ENCODE peak calls at places on chromosomes 16 and 17, in seven cellular contexts. One of them, this sample, is unnamed.

GRCh38 chr17:39981207-39982068 is 831 bp downstream of the PSMD3 start:
- DNase-seq in A549: no peak
- DNase-seq in ascending aorta: no peak
- DNase-seq in IMR-90: no peak
- DNase-seq in fibroblast of pulmonary artery: no peak
- DNase-seq in heart right ventricle: no peak
- DNase-seq in GM23338: no peak
- DNase-seq in this sample: no peak

GRCh38 chr17:75260679-75261335 is 599 bp downstream of the GGA3 start:
- DNase-seq in A549: no peak
- DNase-seq in ascending aorta: no peak
- DNase-seq in IMR-90: peak; percentile 24
- DNase-seq in fibroblast of pulmonary artery: no peak
- DNase-seq in heart right ventricle: no peak
- DNase-seq in GM23338: peak; percentile 56
- DNase-seq in this sample: no peak

GRCh38 chr16:83728518-83728917 is 79.3 kb upstream of the HSBP1 start:
- DNase-seq in A549: no peak
- DNase-seq in ascending aorta: no peak
- DNase-seq in IMR-90: no peak
- DNase-seq in fibroblast of pulmonary artery: no peak
- DNase-seq in heart right ventricle: no peak
- DNase-seq in GM23338: no peak
- DNase-seq in this sample: no peak

GRCh38 chr16:3542601-3543373 is 34.4 kb downstream of the NLRC3 start:
- DNase-seq in A549: no peak
- DNase-seq in ascending aorta: no peak
- DNase-seq in IMR-90: no peak
- DNase-seq in fibroblast of pulmonary artery: no peak
- DNase-seq in heart right ventricle: no peak
- DNase-seq in GM23338: no peak
- DNase-seq in this sample: no peak

GRCh38 chr16:20347666-20348364 is 4.7 kb downstream of the UMOD start:
- DNase-seq in A549: no peak
- DNase-seq in ascending aorta: no peak
- DNase-seq in IMR-90: no peak
- DNase-seq in fibroblast of pulmonary artery: no peak
- DNase-seq in heart right ventricle: no peak
- DNase-seq in GM23338: no peak
- DNase-seq in this sample: no peak

GRCh38 chr16:47858333-47859067 is 297.3 kb downstream of the ABCC12 start:
- DNase-seq in A549: no peak
- DNase-seq in ascending aorta: no peak
- DNase-seq in IMR-90: no peak
- DNase-seq in fibroblast of pulmonary artery: peak; percentile 10
- DNase-seq in heart right ventricle: no peak
- DNase-seq in GM23338: no peak
- DNase-seq in this sample: no peak

GRCh38 chr16:88014201-88014781 is 63.1 kb downstream of the BANP start:
- DNase-seq in A549: peak; percentile 37
- DNase-seq in ascending aorta: no peak
- DNase-seq in IMR-90: peak; percentile 77
- DNase-seq in fibroblast of pulmonary artery: peak; percentile 6
- DNase-seq in heart right ventricle: no peak
- DNase-seq in GM23338: no peak
- DNase-seq in this sample: no peak

GRCh38 chr17:27929990-27930389 is 36.8 kb upstream of the LYRM9 start:
- DNase-seq in A549: peak; percentile 9
- DNase-seq in ascending aorta: no peak
- DNase-seq in IMR-90: peak; percentile 62
- DNase-seq in fibroblast of pulmonary artery: peak; percentile 11
- DNase-seq in heart right ventricle: no peak
- DNase-seq in GM23338: no peak
- DNase-seq in this sample: no peak

GRCh38 chr17:29292992-29293889 is 707 bp downstream of the NUFIP2 start:
- DNase-seq in A549: peak; percentile 61
- DNase-seq in ascending aorta: peak; percentile 82
- DNase-seq in IMR-90: peak; percentile 34
- DNase-seq in fibroblast of pulmonary artery: peak; percentile 52
- DNase-seq in heart right ventricle: peak; percentile 71
- DNase-seq in GM23338: peak; percentile 84
- DNase-seq in this sample: peak; percentile 37

GRCh38 chr16:56419740-56420548 is 5.4 kb downstream of the AMFR start:
- DNase-seq in A549: no peak
- DNase-seq in ascending aorta: no peak
- DNase-seq in IMR-90: no peak
- DNase-seq in fibroblast of pulmonary artery: no peak
- DNase-seq in heart right ventricle: no peak
- DNase-seq in GM23338: peak; percentile 4
- DNase-seq in this sample: no peak

GRCh38 chr16:87145181-87146176 is 171.7 kb downstream of the C16orf95 start:
- DNase-seq in A549: peak; percentile 43
- DNase-seq in ascending aorta: no peak
- DNase-seq in IMR-90: peak; percentile 46
- DNase-seq in fibroblast of pulmonary artery: peak; percentile 54
- DNase-seq in heart right ventricle: no peak
- DNase-seq in GM23338: no peak
- DNase-seq in this sample: no peak

DNA sequence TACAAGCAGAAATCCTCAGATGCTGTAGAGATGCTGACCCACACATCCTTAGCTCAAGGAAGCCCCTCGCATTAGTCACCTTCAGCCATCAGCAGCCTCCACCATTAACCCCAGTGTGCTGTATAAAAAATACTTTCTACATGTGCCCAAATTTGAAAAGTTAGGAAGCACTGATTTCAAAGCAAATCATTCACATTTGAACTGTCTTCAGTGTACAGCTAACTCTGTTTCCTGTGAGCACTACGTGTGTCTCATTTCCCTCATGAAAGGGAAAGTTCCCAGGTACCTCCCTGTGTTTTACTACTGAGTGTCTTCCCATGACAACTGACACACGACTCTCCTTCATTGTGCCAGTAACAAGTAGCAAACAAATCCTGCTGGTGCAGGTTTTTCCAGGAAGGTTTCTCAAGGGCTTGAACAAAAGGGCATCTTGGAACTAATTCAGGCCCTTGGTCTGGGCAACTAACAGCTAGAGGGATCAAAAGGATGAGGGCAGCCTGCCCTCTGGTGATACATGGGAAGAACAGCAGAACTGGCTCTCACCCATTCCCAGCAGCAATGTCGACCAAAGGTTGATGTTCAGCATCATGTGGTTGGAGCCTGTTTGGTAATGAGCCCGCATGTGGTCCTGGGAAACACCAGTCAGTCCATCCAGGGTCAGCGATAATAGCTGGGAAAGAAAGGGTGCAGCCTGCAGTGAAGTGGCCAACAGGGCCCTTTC is 4.0 kb downstream of the SLC35B1 start:
- DNase-seq in A549: peak; percentile 78
- DNase-seq in ascending aorta: no peak
- DNase-seq in IMR-90: peak; percentile 39
- DNase-seq in fibroblast of pulmonary artery: peak; percentile 64
- DNase-seq in heart right ventricle: no peak
- DNase-seq in GM23338: peak; percentile 66
- DNase-seq in this sample: no peak
- TF ChIP-seq CTCF in A549: peak; percentile 57
- TF ChIP-seq CTCF in ascending aorta: peak; percentile 52
- TF ChIP-seq CTCF in IMR-90: peak; percentile 48
- TF ChIP-seq CTCF in fibroblast of pulmonary artery: peak; percentile 54
- TF ChIP-seq CTCF in heart right ventricle: peak; percentile 35
- TF ChIP-seq CTCF in GM23338: peak; percentile 65
- TF ChIP-seq CTCF in this sample: peak; percentile 37

GRCh38 chr17:33686171-33686570 is 393.1 kb upstream of the ASIC2 start:
- DNase-seq in A549: peak; percentile 28
- DNase-seq in ascending aorta: no peak
- DNase-seq in IMR-90: no peak
- DNase-seq in fibroblast of pulmonary artery: no peak
- DNase-seq in heart right ventricle: no peak
- DNase-seq in GM23338: peak; percentile 50
- DNase-seq in this sample: no peak
- TF ChIP-seq CTCF in A549: no peak
- TF ChIP-seq CTCF in ascending aorta: no peak
- TF ChIP-seq CTCF in IMR-90: no peak
- TF ChIP-seq CTCF in fibroblast of pulmonary artery: peak; percentile 14
- TF ChIP-seq CTCF in heart right ventricle: no peak
- TF ChIP-seq CTCF in GM23338: peak; percentile 70
- TF ChIP-seq CTCF in this sample: no peak

GRCh38 chr17:6088141-6088540 is 18.0 kb downstream of the WSCD1 start:
- DNase-seq in A549: no peak
- DNase-seq in ascending aorta: no peak
- DNase-seq in IMR-90: no peak
- DNase-seq in fibroblast of pulmonary artery: no peak
- DNase-seq in heart right ventricle: no peak
- DNase-seq in GM23338: no peak
- DNase-seq in this sample: no peak
- TF ChIP-seq CTCF in A549: no peak
- TF ChIP-seq CTCF in ascending aorta: no peak
- TF ChIP-seq CTCF in IMR-90: no peak
- TF ChIP-seq CTCF in fibroblast of pulmonary artery: no peak
- TF ChIP-seq CTCF in heart right ventricle: no peak
- TF ChIP-seq CTCF in GM23338: no peak
- TF ChIP-seq CTCF in this sample: no peak

DNA sequence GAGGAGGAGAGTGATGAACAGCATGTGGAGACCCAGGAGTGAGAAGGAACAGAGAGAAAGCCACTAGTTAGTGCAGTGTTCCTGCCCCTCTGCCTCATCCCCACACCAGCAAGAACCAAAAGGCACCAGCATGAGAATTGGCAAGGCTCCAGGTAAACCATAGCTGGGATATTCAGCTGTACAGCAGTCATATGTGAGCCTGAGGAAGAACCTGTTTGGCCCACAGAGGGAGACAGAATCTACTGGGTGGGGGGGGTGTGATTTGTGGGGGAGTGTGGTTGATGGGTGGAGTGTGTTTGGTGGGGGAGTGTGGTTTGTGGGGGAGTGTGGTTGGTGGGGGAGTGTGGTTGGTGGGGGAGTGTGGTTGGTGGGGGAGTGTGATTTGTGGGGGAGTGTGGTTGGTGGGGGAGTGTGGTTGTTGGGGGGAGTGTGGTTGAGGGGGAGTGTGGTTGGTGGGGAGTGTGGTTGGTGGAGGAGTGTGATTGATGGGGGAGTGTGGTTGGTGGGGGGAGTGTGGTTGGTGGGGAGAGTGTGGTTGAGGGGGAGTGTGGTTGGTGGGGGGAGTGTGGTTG is 19.4 kb downstream of the MINK1 start:
- DNase-seq in A549: peak; percentile 56
- DNase-seq in ascending aorta: no peak
- DNase-seq in IMR-90: peak; percentile 78
- DNase-seq in fibroblast of pulmonary artery: peak; percentile 62
- DNase-seq in heart right ventricle: no peak
- DNase-seq in GM23338: no peak
- DNase-seq in this sample: no peak
- TF ChIP-seq CTCF in A549: no peak
- TF ChIP-seq CTCF in ascending aorta: no peak
- TF ChIP-seq CTCF in IMR-90: no peak
- TF ChIP-seq CTCF in fibroblast of pulmonary artery: no peak
- TF ChIP-seq CTCF in heart right ventricle: no peak
- TF ChIP-seq CTCF in GM23338: no peak
- TF ChIP-seq CTCF in this sample: no peak

DNA sequence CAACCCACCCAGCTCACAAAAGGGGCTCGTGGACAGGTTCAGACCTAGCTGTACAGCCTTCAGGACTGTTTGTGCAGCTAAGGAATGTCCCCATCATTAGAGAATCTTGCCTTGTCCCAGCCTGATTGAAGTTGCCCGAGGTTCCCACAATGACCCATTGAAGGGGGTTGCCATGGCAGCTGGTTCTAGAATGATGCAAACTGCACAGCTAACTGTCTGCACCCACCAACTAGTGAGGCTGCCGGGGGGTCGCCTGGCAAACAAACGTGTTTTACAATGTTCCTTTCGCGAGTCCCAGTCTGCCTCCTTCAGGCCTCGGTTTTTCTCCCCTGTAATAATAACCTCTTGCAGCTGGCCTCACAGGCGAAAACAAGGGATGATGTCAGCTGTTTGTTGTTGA is 5.4 kb downstream of the C16orf96 start:
- DNase-seq in A549: no peak
- DNase-seq in ascending aorta: no peak
- DNase-seq in IMR-90: no peak
- DNase-seq in fibroblast of pulmonary artery: no peak
- DNase-seq in heart right ventricle: no peak
- DNase-seq in GM23338: no peak
- DNase-seq in this sample: no peak
- TF ChIP-seq CTCF in A549: no peak
- TF ChIP-seq CTCF in ascending aorta: no peak
- TF ChIP-seq CTCF in IMR-90: no peak
- TF ChIP-seq CTCF in fibroblast of pulmonary artery: no peak
- TF ChIP-seq CTCF in heart right ventricle: no peak
- TF ChIP-seq CTCF in GM23338: no peak
- TF ChIP-seq CTCF in this sample: no peak

DNA sequence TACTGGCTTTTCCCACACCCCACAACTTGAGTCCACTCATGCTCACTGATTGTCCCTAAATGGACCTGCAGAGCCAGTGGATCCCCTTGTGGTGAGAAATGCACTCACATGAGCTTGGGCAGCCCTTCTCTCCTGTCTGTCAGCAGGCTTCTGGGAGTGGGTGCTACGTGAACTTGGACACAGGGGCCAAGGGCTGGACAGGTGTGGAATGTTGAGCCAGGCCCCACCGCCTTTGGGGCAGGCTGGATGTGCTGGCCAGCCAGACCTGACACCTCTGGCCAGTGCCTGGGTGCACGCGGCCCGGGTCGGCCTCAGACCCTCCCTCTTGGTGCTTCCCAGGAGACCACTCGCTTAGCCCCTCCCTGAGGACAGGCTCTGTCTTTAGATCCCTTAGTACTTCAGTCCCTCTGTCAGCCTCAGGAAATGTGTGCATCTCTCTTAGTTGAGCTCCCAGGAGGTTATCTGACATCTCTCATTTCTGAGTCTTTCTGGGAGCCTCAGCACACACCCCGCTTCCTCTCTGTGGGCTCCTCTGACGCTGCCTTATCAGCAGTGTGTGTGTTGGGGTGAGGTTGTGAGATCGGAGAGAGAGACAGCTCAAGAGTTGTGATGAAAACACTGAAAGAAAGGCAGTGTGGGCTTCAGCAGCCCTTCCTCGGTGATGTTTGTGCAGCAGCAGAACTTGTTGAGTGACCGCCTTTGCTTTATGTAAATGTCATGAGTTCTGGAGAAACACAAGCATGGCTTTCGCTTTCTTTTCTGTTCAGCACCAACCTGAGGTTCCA is 117.0 kb downstream of the RAB11FIP4 start:
- DNase-seq in A549: peak; percentile 41
- DNase-seq in ascending aorta: no peak
- DNase-seq in IMR-90: peak; percentile 8
- DNase-seq in fibroblast of pulmonary artery: no peak
- DNase-seq in heart right ventricle: no peak
- DNase-seq in GM23338: peak; percentile 73
- DNase-seq in this sample: no peak
- TF ChIP-seq CTCF in A549: no peak
- TF ChIP-seq CTCF in ascending aorta: peak; percentile 7
- TF ChIP-seq CTCF in IMR-90: no peak
- TF ChIP-seq CTCF in fibroblast of pulmonary artery: peak; percentile 25
- TF ChIP-seq CTCF in heart right ventricle: no peak
- TF ChIP-seq CTCF in GM23338: peak; percentile 60
- TF ChIP-seq CTCF in this sample: no peak

This sample was measured in dorsolateral prefrontal cortex.